ENCODE peak calls at places on chromosomes 7 and 10, in four cellular contexts. V is fibroblast of pulmonary artery; E is activated T-helper 2 cell treated with anti-CD3 and anti-CD28 coated beads, Interferon-gamma antibody, Interleukin-2, Interleukin-4, amounts not matched to agents 10 μg/mL and 5 μg/mL and 100 μg/mL, durations not matched to agents 14 hours and 24 hours and 36 hours; U is kidney epithelial cell. B is an unnamed sample.
A peak's percentile ranks its signal among the peaks of the same experiment; 100 is the strongest.

GRCh38 chr10:107814865-107815487 is 650.5 kb upstream of the SORCS1 start:
- DNase-seq in V (peak; percentile 73), E (no peak), U (peak; percentile 34), B (no peak)

GRCh38 chr7:641269-641671 is 85.2 kb upstream of the DNAAF5 start:
- DNase-seq in V (no peak), E (no peak), U (no peak), B (no peak)

GRCh38 chr10:75466886-75467285 is 35.5 kb downstream of the LRMDA start:
- DNase-seq in V (no peak), E (no peak), U (no peak), B (no peak)

GRCh38 chr7:93799750-93800357 is 90.7 kb downstream of the TFPI2 start:
- DNase-seq in V (peak; percentile 64), E (no peak), U (no peak), B (peak; percentile 17)

GRCh38 chr10:94349327-94349726 is 13.4 kb downstream of the NOC3L start:
- DNase-seq in V (peak; percentile 33), E (no peak), U (no peak), B (no peak)

GRCh38 chr10:13001041-13001886 is at the start of gene CCDC3:
- DNase-seq in V (no peak), E (no peak), U (no peak), B (no peak)

GRCh38 chr10:5297466-5297865 is 67.3 kb upstream of the UCN3 start:
- DNase-seq in V (peak; percentile 93), E (peak; percentile 48), U (no peak), B (no peak)

GRCh38 chr10:79264942-79265341 is 82.3 kb upstream of the PPIF start:
- DNase-seq in V (no peak), E (no peak), U (no peak), B (peak; percentile 80)

GRCh38 chr7:98189559-98189958 is 21.7 kb upstream of the BHLHA15 start:
- DNase-seq in V (no peak), E (no peak), U (no peak), B (no peak)

GRCh38 chr7:82124445-82124844 is 319.1 kb downstream of the CACNA2D1 start:
- DNase-seq in V (no peak), E (no peak), U (no peak), B (no peak)

GRCh38 chr7:124856299-124856888 is 73.2 kb downstream of the POT1 start:
- DNase-seq in V (peak; percentile 64), E (no peak), U (no peak), B (peak; percentile 45)

GRCh38 chr10:36324831-36325230 is 682.7 kb upstream of the FZD8 start:
- DNase-seq in V (peak; percentile 20), E (no peak), U (no peak), B (no peak)

GRCh38 chr7:44403176-44403759 is 77.9 kb upstream of the CAMK2B start:
- DNase-seq in V (no peak), E (no peak), U (no peak), B (no peak)

GRCh38 chr7:33109758-33110238 is 594 bp upstream of the RP9 start:
- DNase-seq in V (no peak), E (no peak), U (no peak), B (no peak)

GRCh38 chr7:95420996-95421846 is 13.6 kb downstream of the PON2 start:
- DNase-seq in V (peak; percentile 74), E (no peak), U (no peak), B (no peak)

GRCh38 chr7:44743750-44744149 is 4.9 kb upstream of the ZMIZ2 start:
- DNase-seq in V (no peak), E (no peak), U (no peak), B (no peak)

GRCh38 chr7:135508853-135509588 is 881 bp downstream of the CNOT4 start:
- DNase-seq in V (peak; percentile 29), E (peak; percentile 21), U (no peak), B (peak; percentile 35)

GRCh38 chr10:132468201-132468600 is 69.4 kb upstream of the INPP5A start:
- DNase-seq in V (no peak), E (no peak), U (no peak), B (no peak)

GRCh38 chr10:43861966-43862751 is 213.5 kb upstream of the ZNF32 start:
- DNase-seq in V (peak; percentile 93), E (no peak), U (no peak), B (no peak)

GRCh38 chr7:87058739-87059524 is 522 bp downstream of the ELAPOR2 start:
- DNase-seq in V (no peak), E (no peak), U (no peak), B (no peak)

GRCh38 chr7:156944876-156945275 is 4.6 kb upstream of the NOM1 start:
- DNase-seq in V (no peak), E (no peak), U (no peak), B (no peak)

GRCh38 chr10:24822557-24822956 is 98.9 kb upstream of the ARHGAP21 start:
- DNase-seq in V (no peak), E (no peak), U (no peak), B (no peak)

GRCh38 chr10:115918812-115919211 is 354.2 kb downstream of the GFRA1 start:
- DNase-seq in V (no peak), E (no peak), U (no peak), B (no peak)

GRCh38 chr7:99380823-99381663 is 6.5 kb downstream of the ARPC1B start:
- DNase-seq in V (peak; percentile 64), E (peak; percentile 85), U (no peak), B (no peak)

GRCh38 chr7:18958627-18959026 is 158.8 kb downstream of the TWIST1 start:
- DNase-seq in V (peak; percentile 50), E (no peak), U (no peak), B (no peak)

GRCh38 chr10:113518816-113519591 is 33.8 kb upstream of the HABP2 start:
- DNase-seq in V (peak; percentile 10), E (no peak), U (no peak), B (no peak)

GRCh38 chr7:127588697-127589482 is 679 bp downstream of the ARF5 start:
- DNase-seq in V (peak; percentile 46), E (peak; percentile 33), U (no peak), B (no peak)

GRCh38 chr10:91296471-91296870 is 76.0 kb downstream of the PCGF5 start:
- DNase-seq in V (peak; percentile 55), E (no peak), U (no peak), B (no peak)

B was measured in foreskin keratinocyte.